ENCODE peak calls at places on chromosome 5, in four cellular contexts. One of them, this sample, is unnamed.

GRCh38 chr5:31477516-31477915 is 54.4 kb downstream of the DROSHA start:
- DNase-seq in gastrocnemius medialis: no peak
- DNase-seq in tibial nerve: no peak
- DNase-seq in prostate gland: no peak
- DNase-seq in this sample: no peak

GRCh38 chr5:147403659-147404640 is 105.9 kb downstream of the DPYSL3 start:
- DNase-seq in gastrocnemius medialis: peak; percentile 76
- DNase-seq in tibial nerve: peak; percentile 61
- DNase-seq in prostate gland: peak; percentile 6
- DNase-seq in this sample: peak; percentile 7

GRCh38 chr5:153562189-153562588 is 71.7 kb downstream of the GRIA1 start:
- DNase-seq in gastrocnemius medialis: no peak
- DNase-seq in tibial nerve: no peak
- DNase-seq in prostate gland: no peak
- DNase-seq in this sample: no peak

GRCh38 chr5:158538506-158539074 is 561.1 kb downstream of the EBF1 start:
- DNase-seq in gastrocnemius medialis: no peak
- DNase-seq in tibial nerve: no peak
- DNase-seq in prostate gland: no peak
- DNase-seq in this sample: no peak

GRCh38 chr5:127924606-127925005 is 159.0 kb upstream of the SLC12A2 start:
- DNase-seq in gastrocnemius medialis: no peak
- DNase-seq in tibial nerve: no peak
- DNase-seq in prostate gland: no peak
- DNase-seq in this sample: no peak

GRCh38 chr5:174520420-174521396 is 203.7 kb upstream of the MSX2 start:
- DNase-seq in gastrocnemius medialis: no peak
- DNase-seq in tibial nerve: no peak
- DNase-seq in prostate gland: no peak
- DNase-seq in this sample: no peak

GRCh38 chr5:26763151-26763550 is 275.2 kb downstream of the CDH9 start:
- DNase-seq in gastrocnemius medialis: no peak
- DNase-seq in tibial nerve: no peak
- DNase-seq in prostate gland: no peak
- DNase-seq in this sample: no peak

GRCh38 chr5:2739360-2740050 is 12.0 kb downstream of the IRX2 start:
- DNase-seq in gastrocnemius medialis: no peak
- DNase-seq in tibial nerve: no peak
- DNase-seq in prostate gland: no peak
- DNase-seq in this sample: no peak

GRCh38 chr5:101838329-101838964 is 457.6 kb downstream of the SLCO4C1 start:
- DNase-seq in gastrocnemius medialis: no peak
- DNase-seq in tibial nerve: no peak
- DNase-seq in prostate gland: no peak
- DNase-seq in this sample: no peak

GRCh38 chr5:13606051-13606450 is 338.4 kb downstream of the DNAH5 start:
- DNase-seq in gastrocnemius medialis: no peak
- DNase-seq in tibial nerve: no peak
- DNase-seq in prostate gland: no peak
- DNase-seq in this sample: peak; percentile 27

GRCh38 chr5:170443624-170444023 is 54.5 kb upstream of the KCNMB1 start:
- DNase-seq in gastrocnemius medialis: no peak
- DNase-seq in tibial nerve: no peak
- DNase-seq in prostate gland: no peak
- DNase-seq in this sample: no peak
- H3K27me3 ChIP-seq in gastrocnemius medialis: no peaks in the 10 kb centered on the region
- H3K27me3 ChIP-seq in tibial nerve: no peaks in the 10 kb centered on the region
- H3K27me3 ChIP-seq in prostate gland: no peaks in the 10 kb centered on the region
- H3K27me3 ChIP-seq in this sample: no peaks in the 10 kb centered on the region

DNA sequence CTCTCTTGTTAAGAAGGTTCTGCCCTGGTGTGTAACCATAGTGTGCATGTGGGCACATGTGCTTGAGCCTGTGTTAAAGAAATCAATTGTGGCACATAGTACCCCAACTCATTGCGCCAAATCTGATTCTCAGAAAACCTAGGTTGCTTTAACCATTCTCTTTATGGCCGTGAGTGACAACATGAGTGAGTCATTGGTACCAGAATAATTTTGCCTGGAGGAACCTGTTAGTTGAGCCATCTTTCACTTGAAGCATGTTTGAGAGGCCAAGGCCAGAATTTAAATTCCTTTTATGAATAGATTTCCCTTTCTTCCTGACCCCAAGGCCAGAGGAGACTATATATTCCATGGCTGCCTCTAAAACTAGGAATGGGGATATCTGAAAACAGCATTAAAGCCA is 35.2 kb upstream of the SLC36A2 start:
- DNase-seq in gastrocnemius medialis: no peak
- DNase-seq in tibial nerve: no peak
- DNase-seq in prostate gland: no peak
- DNase-seq in this sample: no peak
- H3K4me1 ChIP-seq in gastrocnemius medialis: peaks cover 26% of the 10 kb centered on the region
- H3K4me1 ChIP-seq in tibial nerve: no peaks in the 10 kb centered on the region
- H3K4me1 ChIP-seq in prostate gland: no peaks in the 10 kb centered on the region
- H3K4me1 ChIP-seq in this sample: no peaks in the 10 kb centered on the region

GRCh38 chr5:73297430-73297829 is 124.4 kb downstream of the TMEM174 start:
- DNase-seq in gastrocnemius medialis: no peak
- DNase-seq in tibial nerve: no peak
- DNase-seq in prostate gland: no peak
- DNase-seq in this sample: no peak
- H3K27me3 ChIP-seq in gastrocnemius medialis: peaks cover 63% of the 10 kb centered on the region
- H3K27me3 ChIP-seq in tibial nerve: peaks cover 66% of the 10 kb centered on the region
- H3K27me3 ChIP-seq in prostate gland: peaks cover 55% of the 10 kb centered on the region
- H3K27me3 ChIP-seq in this sample: no peaks in the 10 kb centered on the region

GRCh38 chr5:140239461-140239860 is 63.4 kb downstream of the PFDN1 start:
- DNase-seq in gastrocnemius medialis: no peak
- DNase-seq in tibial nerve: no peak
- DNase-seq in prostate gland: no peak
- DNase-seq in this sample: no peak

GRCh38 chr5:140240987-140241706 is 61.8 kb downstream of the PFDN1 start:
- DNase-seq in gastrocnemius medialis: peak; percentile 95
- DNase-seq in tibial nerve: peak; percentile 76
- DNase-seq in prostate gland: peak; percentile 87
- DNase-seq in this sample: peak; percentile 58

GRCh38 chr5:140242099-140242498 is 60.8 kb downstream of the PFDN1 start:
- DNase-seq in gastrocnemius medialis: no peak
- DNase-seq in tibial nerve: no peak
- DNase-seq in prostate gland: no peak
- DNase-seq in this sample: no peak

GRCh38 chr5:140238756-140239155 is 63.8 kb downstream of the CYSTM1 start:
- DNase-seq in gastrocnemius medialis: no peak
- DNase-seq in tibial nerve: no peak
- DNase-seq in prostate gland: no peak
- DNase-seq in this sample: no peak

GRCh38 chr5:140239939-140240700 is 62.8 kb downstream of the PFDN1 start:
- DNase-seq in gastrocnemius medialis: no peak
- DNase-seq in tibial nerve: peak; percentile 33
- DNase-seq in prostate gland: no peak
- DNase-seq in this sample: no peak
- H3K4me1 ChIP-seq in gastrocnemius medialis: peaks cover 95% of the 10 kb centered on the region
- H3K4me1 ChIP-seq in tibial nerve: peaks cover 17% of the 10 kb centered on the region
- H3K4me1 ChIP-seq in prostate gland: peaks cover 4% of the 10 kb centered on the region
- H3K4me1 ChIP-seq in this sample: peaks cover 23% of the 10 kb centered on the region

GRCh38 chr5:56647109-56647863 is 168.1 kb upstream of the MAP3K1 start:
- DNase-seq in gastrocnemius medialis: no peak
- DNase-seq in tibial nerve: no peak
- DNase-seq in prostate gland: no peak
- DNase-seq in this sample: no peak
- H3K27me3 ChIP-seq in gastrocnemius medialis: no peaks in the 10 kb centered on the region
- H3K27me3 ChIP-seq in tibial nerve: no peaks in the 10 kb centered on the region
- H3K27me3 ChIP-seq in prostate gland: no peaks in the 10 kb centered on the region
- H3K27me3 ChIP-seq in this sample: peaks cover 2% of the 10 kb centered on the region

GRCh38 chr5:172774561-172775271 is 3.7 kb upstream of the DUSP1 start:
- DNase-seq in gastrocnemius medialis: no peak
- DNase-seq in tibial nerve: no peak
- DNase-seq in prostate gland: no peak
- DNase-seq in this sample: no peak
- H3K4me1 ChIP-seq in gastrocnemius medialis: peaks cover 66% of the 10 kb centered on the region
- H3K4me1 ChIP-seq in tibial nerve: peaks cover 34% of the 10 kb centered on the region
- H3K4me1 ChIP-seq in prostate gland: peaks cover 20% of the 10 kb centered on the region
- H3K4me1 ChIP-seq in this sample: peaks cover 76% of the 10 kb centered on the region

GRCh38 chr5:132752581-132753125 is 5.4 kb downstream of the CCNI2 start:
- DNase-seq in gastrocnemius medialis: no peak
- DNase-seq in tibial nerve: no peak
- DNase-seq in prostate gland: no peak
- DNase-seq in this sample: no peak

GRCh38 chr5:132750471-132751230 is 3.4 kb downstream of the CCNI2 start:
- DNase-seq in gastrocnemius medialis: no peak
- DNase-seq in tibial nerve: no peak
- DNase-seq in prostate gland: peak; percentile 2
- DNase-seq in this sample: no peak

GRCh38 chr5:132753135-132753987 is 6.1 kb downstream of the CCNI2 start:
- DNase-seq in gastrocnemius medialis: no peak
- DNase-seq in tibial nerve: no peak
- DNase-seq in prostate gland: peak; percentile 51
- DNase-seq in this sample: no peak

GRCh38 chr5:132751971-132752580 is 4.8 kb downstream of the CCNI2 start:
- DNase-seq in gastrocnemius medialis: no peak
- DNase-seq in tibial nerve: no peak
- DNase-seq in prostate gland: no peak
- DNase-seq in this sample: no peak

GRCh38 chr5:132751444-132751843 is 4.2 kb downstream of the CCNI2 start:
- DNase-seq in gastrocnemius medialis: peak; percentile 52
- DNase-seq in tibial nerve: peak; percentile 83
- DNase-seq in prostate gland: no peak
- DNase-seq in this sample: no peak
- H3K27me3 ChIP-seq in gastrocnemius medialis: peaks cover 18% of the 10 kb centered on the region
- H3K27me3 ChIP-seq in tibial nerve: peaks cover 17% of the 10 kb centered on the region
- H3K27me3 ChIP-seq in prostate gland: no peaks in the 10 kb centered on the region
- H3K27me3 ChIP-seq in this sample: peaks cover 2% of the 10 kb centered on the region

GRCh38 chr5:93592866-93593265 is 9.8 kb downstream of the NR2F1 start:
- DNase-seq in gastrocnemius medialis: no peak
- DNase-seq in tibial nerve: no peak
- DNase-seq in prostate gland: no peak
- DNase-seq in this sample: no peak

GRCh38 chr5:93593476-93594060 is 10.5 kb downstream of the NR2F1 start:
- DNase-seq in gastrocnemius medialis: no peak
- DNase-seq in tibial nerve: no peak
- DNase-seq in prostate gland: no peak
- DNase-seq in this sample: no peak

GRCh38 chr5:93596310-93596675 is 13.3 kb downstream of the NR2F1 start:
- DNase-seq in gastrocnemius medialis: no peak
- DNase-seq in tibial nerve: no peak
- DNase-seq in prostate gland: no peak
- DNase-seq in this sample: no peak

GRCh38 chr5:93595420-93596136 is 12.6 kb downstream of the NR2F1 start:
- DNase-seq in gastrocnemius medialis: no peak
- DNase-seq in tibial nerve: no peak
- DNase-seq in prostate gland: no peak
- DNase-seq in this sample: no peak

DNA sequence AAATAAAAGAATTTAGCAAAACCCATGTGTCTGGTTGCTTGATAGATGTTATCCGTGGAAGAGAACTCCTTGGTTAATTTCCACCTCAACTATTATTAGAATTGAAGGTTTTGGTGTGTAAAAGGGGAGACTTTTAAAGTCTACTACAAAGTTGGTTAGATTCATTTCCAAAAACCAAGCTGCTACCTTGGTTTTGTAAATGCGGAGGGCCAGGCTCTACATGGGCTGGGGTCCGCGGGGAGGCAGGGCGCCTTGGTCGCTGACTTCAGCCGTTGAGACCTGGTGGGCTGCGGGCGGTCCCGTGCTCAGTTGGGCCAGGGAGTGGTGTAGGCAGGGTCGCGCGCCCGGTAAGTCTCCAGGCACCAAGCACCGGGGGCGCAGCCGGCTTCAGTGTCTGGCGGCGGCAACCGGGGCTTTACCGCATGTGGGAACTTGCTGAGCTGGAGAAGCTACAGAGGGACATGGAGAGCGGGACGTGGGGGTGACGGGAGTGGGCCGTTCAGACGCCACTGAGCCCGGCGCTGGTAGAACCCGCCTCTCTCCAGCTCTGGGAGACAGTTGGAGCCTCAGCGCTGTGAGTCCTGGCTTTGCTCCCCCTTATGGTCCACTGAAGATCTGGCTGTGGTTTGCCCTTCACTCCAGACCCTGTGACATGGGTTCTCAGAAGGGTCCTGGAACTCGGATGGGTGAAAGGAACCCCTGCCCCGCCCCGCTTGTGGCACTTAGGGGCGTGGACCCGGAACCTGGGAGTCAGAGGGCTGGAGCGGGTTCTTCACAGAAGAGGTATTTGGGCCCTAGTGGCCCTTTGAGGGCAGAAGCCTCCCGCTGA is 11.8 kb downstream of the NR2F1 start:
- DNase-seq in gastrocnemius medialis: no peak
- DNase-seq in tibial nerve: no peak
- DNase-seq in prostate gland: no peak
- DNase-seq in this sample: no peak
- H3K4me1 ChIP-seq in gastrocnemius medialis: no peaks in the 10 kb centered on the region
- H3K4me1 ChIP-seq in tibial nerve: peaks cover 21% of the 10 kb centered on the region
- H3K4me1 ChIP-seq in prostate gland: no peaks in the 10 kb centered on the region
- H3K4me1 ChIP-seq in this sample: no peaks in the 10 kb centered on the region

DNA sequence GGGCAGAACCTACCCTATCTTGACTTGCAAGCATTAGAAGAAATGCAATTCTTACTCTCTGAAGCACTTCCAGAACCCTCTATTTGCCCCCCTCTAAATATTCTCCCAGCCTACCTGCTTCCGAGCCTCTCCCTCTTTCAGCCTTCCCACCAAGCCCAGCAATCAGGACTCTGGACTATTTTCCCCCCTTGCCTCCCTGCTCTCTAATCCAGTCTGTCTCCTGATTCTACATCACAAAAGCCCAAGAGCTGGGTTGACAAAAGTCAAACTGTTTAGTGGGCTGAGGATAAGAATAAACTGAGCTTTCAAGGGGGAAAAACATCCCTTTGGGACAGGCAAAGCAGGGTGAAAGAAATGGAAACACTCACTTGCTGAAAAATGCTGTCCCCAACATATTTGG is 123.2 kb upstream of the KIF2A start:
- DNase-seq in gastrocnemius medialis: no peak
- DNase-seq in tibial nerve: no peak
- DNase-seq in prostate gland: no peak
- DNase-seq in this sample: no peak
- H3K27me3 ChIP-seq in gastrocnemius medialis: no peaks in the 10 kb centered on the region
- H3K27me3 ChIP-seq in tibial nerve: no peaks in the 10 kb centered on the region
- H3K27me3 ChIP-seq in prostate gland: no peaks in the 10 kb centered on the region
- H3K27me3 ChIP-seq in this sample: peaks cover 8% of the 10 kb centered on the region

DNA sequence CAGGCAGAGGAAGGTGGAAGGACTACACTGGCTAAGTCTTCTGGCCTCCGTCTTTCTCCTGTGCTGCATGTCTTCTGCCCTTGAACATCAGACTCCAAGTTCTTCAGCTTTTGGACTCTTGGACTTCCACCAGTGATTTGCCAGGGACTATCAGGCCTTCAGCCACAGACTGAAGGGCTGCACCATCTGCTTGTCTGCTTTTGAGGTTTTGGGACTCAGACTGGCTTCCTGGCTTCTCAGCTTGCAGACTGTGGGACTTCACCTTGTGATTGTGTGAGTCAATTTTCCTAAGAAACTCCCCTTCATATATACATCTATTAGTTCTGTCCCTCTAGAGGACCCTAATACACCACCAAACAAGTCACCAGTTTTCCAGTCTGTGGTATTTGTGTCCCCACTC is 9.7 kb upstream of the ANKDD1B start:
- DNase-seq in gastrocnemius medialis: no peak
- DNase-seq in tibial nerve: no peak
- DNase-seq in prostate gland: no peak
- DNase-seq in this sample: no peak
- H3K4me1 ChIP-seq in gastrocnemius medialis: no peaks in the 10 kb centered on the region
- H3K4me1 ChIP-seq in tibial nerve: no peaks in the 10 kb centered on the region
- H3K4me1 ChIP-seq in prostate gland: no peaks in the 10 kb centered on the region
- H3K4me1 ChIP-seq in this sample: no peaks in the 10 kb centered on the region